ENCODE peak calls at places on chromosomes 5 and 9, in four cellular contexts. H is NCI-H1092, I is LHCN-M2, J is NCI-H2029. B is an unnamed sample.

GRCh38 chr9:96460470-96460869 is 10.5 kb downstream of the HABP4 start:
- DNase-seq in H (no peak), I (no peak), J (no peak), B (no peak)

GRCh38 chr9:114154597-114155102 is 687 bp upstream of the COL27A1 start:
- DNase-seq in H (no peak), I (no peak), J (no peak), B (no peak)

GRCh38 chr5:153562189-153562588 is 71.7 kb downstream of the GRIA1 start:
- DNase-seq in H (no peak), I (peak), J (no peak), B (peak)

GRCh38 chr5:156330141-156330870 is 3.3 kb downstream of the SGCD start:
- DNase-seq in H (no peak), I (peak), J (no peak), B (no peak)

GRCh38 chr9:129981180-129981907 is 61.6 kb downstream of the FNBP1 start:
- DNase-seq in H (no peak), I (peak), J (no peak), B (no peak)

GRCh38 chr5:37552770-37553719 is 173.9 kb downstream of the WDR70 start:
- DNase-seq in H (no peak), I (no peak), J (no peak), B (no peak)

GRCh38 chr9:14212697-14213420 is 101.1 kb downstream of the NFIB start:
- DNase-seq in H (no peak), I (no peak), J (no peak), B (no peak)

GRCh38 chr9:11199335-11199734 is 586.5 kb upstream of the PTPRD start:
- DNase-seq in H (no peak), I (no peak), J (no peak), B (no peak)

GRCh38 chr5:122605236-122605635 is 169.6 kb upstream of the SNX2 start:
- DNase-seq in H (no peak), I (no peak), J (no peak), B (no peak)

B was measured in HS-5.